ENCODE peak calls at places on chromosomes 1 and 21, in ten cellular contexts. Y is epithelial cell of esophagus; Z is AG08395; P is NCI-H524 treated with DMSO at 0.1 percent for 48 hours; I is trophoblast cell; G is mesenchymal stem cell; J is GM03348; M is stimulated activated effector memory CD8-positive, alpha-beta T cell treated with anti-CD3 and anti-CD28 coated beads, Interleukin-12 subunit alpha, Interleukin-12 subunit beta, amount 100 ng/mL, for 72 hours; U is AG09319; C is activated CD4-positive, alpha-beta T cell treated with anti-CD3 and anti-CD28 coated beads, Interleukin-2, amount 50 U/mL, for 1 hour. E is an unnamed sample.
A peak's percentile ranks its signal among the peaks of the same experiment; 100 is the strongest.

GRCh38 chr1:47624531-47624930 is 186.7 kb downstream of the FOXD2 start:
- DNase-seq in Y (peak; percentile 26), J (no peak), C (no peak), I (no peak), M (no peak), P (no peak), U (no peak), Z (no peak), G (no peak), E (peak; percentile 75)

GRCh38 chr1:205582046-205582445 is 49.8 kb downstream of the ELK4 start:
- DNase-seq in M (no peak), Y (no peak), I (no peak), G (no peak), C (no peak), Z (no peak), U (no peak), P (no peak), J (no peak), E (no peak)

GRCh38 chr1:1063945-1064831 is 9.9 kb downstream of the RNF223 start:
- DNase-seq in C (peak; percentile 74), I (peak; percentile 66), G (peak; percentile 95), Z (peak; percentile 66), Y (peak; percentile 68), P (no peak), M (peak; percentile 83), J (peak; percentile 89), U (no peak), E (peak; percentile 34)

GRCh38 chr1:245690946-245691456 is 536.2 kb downstream of the KIF26B start:
- DNase-seq in G (no peak), M (no peak), J (no peak), U (no peak), C (no peak), Y (no peak), Z (no peak), P (no peak), I (no peak), E (peak; percentile 86)

GRCh38 chr21:40191196-40191595 is 324.0 kb downstream of the PCP4 start:
- DNase-seq in G (no peak), I (peak; percentile 84), P (no peak), M (no peak), J (no peak), C (no peak), Y (no peak), U (no peak), Z (no peak), E (no peak)

GRCh38 chr1:21270086-21270689 is 20.1 kb downstream of the ECE1 start:
- DNase-seq in J (peak; percentile 82), U (no peak), P (no peak), M (peak; percentile 80), C (peak; percentile 87), Y (peak; percentile 62), G (peak; percentile 76), I (peak; percentile 93), Z (peak; percentile 80), E (no peak)

GRCh38 chr1:97778718-97779117 is 142.1 kb downstream of the DPYD start:
- DNase-seq in C (no peak), U (no peak), Z (peak; percentile 2), G (no peak), I (no peak), J (no peak), M (no peak), Y (no peak), P (no peak), E (no peak)

GRCh38 chr1:219580019-219580676 is 32.8 kb downstream of the ZC3H11B start:
- DNase-seq in G (no peak), C (no peak), M (no peak), J (no peak), U (no peak), Y (no peak), I (peak; percentile 53), Z (no peak), P (no peak), E (no peak)

GRCh38 chr1:231626951-231627614 is 493 bp downstream of the DISC1 start:
- DNase-seq in J (peak; percentile 64), G (peak; percentile 83), P (no peak), M (no peak), I (peak; percentile 61), U (no peak), Z (peak; percentile 55), Y (peak; percentile 29), C (peak; percentile 34), E (peak; percentile 48)

GRCh38 chr1:179774033-179774432 is 30.9 kb downstream of the FAM163A start:
- DNase-seq in G (no peak), C (no peak), I (no peak), Z (no peak), J (no peak), M (no peak), P (peak; percentile 49), Y (no peak), U (no peak), E (no peak)

E was measured in DMS153.